ENCODE peak calls at places on chromosomes 16 and 17, in seven cellular contexts. Z is GM10248; A is keratinocyte; Q is activated T-cell treated with anti-CD3 and anti-CD28 coated beads, Interleukin-2, amount 50 U/mL, for 24 hours; U is aorta; V is cardiac muscle cell; J is effector memory CD4-positive, alpha-beta T cell. C is an unnamed sample.

GRCh38 chr17:78377858-78378224 is 608 bp upstream of the PGS1 start:
- DNase-seq in V (no peak), Z (no peak), Q (no peak), J (no peak), A (no peak), U (no peak), C (no peak)

GRCh38 chr17:38791162-38791561 is 8.2 kb downstream of the PIP4K2B start:
- DNase-seq in A (no peak), V (no peak), U (no peak), Q (no peak), J (no peak), Z (no peak), C (no peak)

GRCh38 chr17:17356931-17357270 is 53.7 kb downstream of the NT5M start:
- DNase-seq in Q (no peak), V (no peak), U (no peak), Z (no peak), A (no peak), J (no peak), C (no peak)

GRCh38 chr16:78761427-78761826 is 662.0 kb downstream of the WWOX start:
- DNase-seq in Q (no peak), V (no peak), U (no peak), J (no peak), A (no peak), Z (peak), C (no peak)

GRCh38 chr16:30974348-30974747 is 10.7 kb upstream of the HSD3B7 start:
- DNase-seq in U (no peak), J (no peak), V (no peak), Q (no peak), A (no peak), Z (no peak), C (no peak)

GRCh38 chr16:1863681-1864460 is 8.1 kb downstream of the MEIOB start:
- DNase-seq in A (no peak), V (peak), Z (no peak), Q (peak), U (no peak), J (no peak), C (no peak)

GRCh38 chr16:30112197-30113030 is 923 bp downstream of the GDPD3 start:
- DNase-seq in V (peak), Q (peak), U (peak), Z (peak), A (no peak), J (no peak), C (no peak)

GRCh38 chr17:58476812-58477211 is 11.4 kb downstream of the HSF5 start:
- DNase-seq in A (no peak), Q (no peak), V (no peak), J (no peak), U (no peak), Z (no peak), C (no peak)

GRCh38 chr16:3825103-3825502 is 55.4 kb downstream of the CREBBP start:
- DNase-seq in U (no peak), A (no peak), V (no peak), Q (no peak), J (no peak), Z (no peak), C (no peak)

GRCh38 chr17:75783069-75783783 is 1.4 kb upstream of the UNK start:
- DNase-seq in Z (peak), J (no peak), U (no peak), Q (no peak), A (no peak), V (peak), C (no peak)

GRCh38 chr17:40753804-40754203 is 1.3 kb downstream of the KRT25 start:
- DNase-seq in V (no peak), U (no peak), Q (no peak), Z (no peak), J (no peak), A (no peak), C (no peak)

GRCh38 chr17:44187131-44187899 is 543 bp downstream of the TMUB2 start:
- DNase-seq in V (no peak), U (no peak), Z (peak), Q (no peak), J (peak), A (no peak), C (peak)

GRCh38 chr17:28317965-28318758 is 838 bp upstream of the TMEM97 start:
- DNase-seq in Q (no peak), Z (no peak), A (no peak), V (peak), U (no peak), J (no peak), C (no peak)

GRCh38 chr16:81448154-81449131 is 3.8 kb downstream of the CMIP start:
- DNase-seq in J (no peak), Q (no peak), U (peak), Z (no peak), A (no peak), V (peak), C (no peak)

GRCh38 chr17:48726916-48727286 is 1.6 kb downstream of the HOXB13 start:
- DNase-seq in V (no peak), Z (no peak), U (no peak), Q (no peak), A (no peak), J (no peak), C (no peak)

GRCh38 chr16:53071748-53072301 is 17.0 kb downstream of the CHD9 start:
- DNase-seq in J (no peak), Q (no peak), V (no peak), A (no peak), U (peak), Z (peak), C (no peak)

GRCh38 chr16:28544998-28545397 is 6.2 kb upstream of the NUPR1 start:
- DNase-seq in Z (no peak), V (no peak), Q (no peak), J (no peak), U (no peak), A (no peak), C (no peak)

GRCh38 chr16:87412371-87412995 is 20.3 kb downstream of the MAP1LC3B start:
- DNase-seq in A (no peak), V (no peak), J (no peak), U (no peak), Q (no peak), Z (no peak), C (no peak)

GRCh38 chr16:80463303-80463702 is 77.5 kb upstream of the DYNLRB2 start:
- DNase-seq in Z (no peak), V (no peak), Q (no peak), A (no peak), U (no peak), J (no peak), C (no peak)

GRCh38 chr17:3888343-3889171 is 4.3 kb downstream of the CAMKK1 start:
- DNase-seq in Q (no peak), J (no peak), A (peak), Z (no peak), U (peak), V (no peak), C (no peak)

C was measured in GM12891.